ENCODE peak calls at places on chromosomes 11 and 22, in nine cellular contexts. V is stimulated activated CD4-positive, alpha-beta T cell treated with anti-CD3 and anti-CD28 coated beads, Interleukin-1b, Interleukin-23, amount 100 ng/mL, for 1 hour; X is vagina; R is lower lobe of right lung; F is foreskin fibroblast; W is NAMALWA; M is islet precursor cell; K is heart right ventricle; P is substantia nigra. T is an unnamed sample.

GRCh38 chr22:23856721-23857605 is 712 bp upstream of the SLC2A11 start:
- DNase-seq in V (no peak), X (no peak), R (no peak), F (peak; percentile 70), W (peak; percentile 48), M (peak; percentile 87), K (peak; percentile 44), P (no peak), T (no peak)

GRCh38 chr11:72702096-72702495 is 27.9 kb upstream of the PDE2A start:
- DNase-seq in V (no peak), X (no peak), R (no peak), F (no peak), W (no peak), M (no peak), K (no peak), P (no peak), T (no peak)

GRCh38 chr11:125315088-125315740 is 150.7 kb downstream of the PKNOX2 start:
- DNase-seq in V (no peak), X (no peak), R (no peak), F (no peak), W (no peak), M (peak; percentile 47), K (peak; percentile 64), P (no peak), T (no peak)

GRCh38 chr22:47210112-47210657 is 447.7 kb downstream of the TBC1D22A start:
- DNase-seq in V (no peak), X (no peak), R (no peak), F (no peak), W (no peak), M (no peak), K (no peak), P (no peak), T (no peak)

GRCh38 chr11:36372101-36372767 is 76.1 kb downstream of the PRR5L start:
- DNase-seq in V (no peak), X (no peak), R (no peak), F (peak; percentile 56), W (no peak), M (no peak), K (no peak), P (no peak), T (no peak)

GRCh38 chr22:50112151-50113118 is 22.6 kb downstream of the MOV10L1 start:
- DNase-seq in V (no peak), X (no peak), R (no peak), F (peak; percentile 76), W (no peak), M (peak; percentile 83), K (peak; percentile 49), P (no peak), T (no peak)

GRCh38 chr11:34676227-34676626 is 55.3 kb downstream of the EHF start:
- DNase-seq in V (no peak), X (no peak), R (no peak), F (no peak), W (no peak), M (no peak), K (no peak), P (no peak), T (no peak)

GRCh38 chr11:61279934-61280656 is 15.0 kb downstream of the VWCE start:
- DNase-seq in V (no peak), X (no peak), R (no peak), F (peak; percentile 33), W (peak; percentile 16), M (no peak), K (no peak), P (no peak), T (no peak)

GRCh38 chr22:49614966-49615965 is 212.4 kb downstream of the BRD1 start:
- DNase-seq in V (no peak), X (no peak), R (peak; percentile 38), F (no peak), W (no peak), M (peak; percentile 50), K (no peak), P (no peak), T (no peak)

GRCh38 chr11:116637766-116638165 is 135.0 kb downstream of the BUD13 start:
- DNase-seq in V (no peak), X (peak; percentile 27), R (no peak), F (no peak), W (no peak), M (peak; percentile 44), K (no peak), P (no peak), T (no peak)

GRCh38 chr11:6705905-6706535 is 22.9 kb upstream of the MRPL17 start:
- DNase-seq in V (no peak), X (no peak), R (no peak), F (peak; percentile 82), W (peak; percentile 73), M (no peak), K (peak; percentile 56), P (no peak), T (no peak)

GRCh38 chr11:128297111-128297651 is 290.2 kb downstream of the ETS1 start:
- DNase-seq in V (no peak), X (no peak), R (no peak), F (no peak), W (no peak), M (no peak), K (no peak), P (no peak), T (no peak)

GRCh38 chr22:17942721-17943120 is 81.6 kb downstream of the MICAL3 start:
- DNase-seq in V (no peak), X (no peak), R (no peak), F (no peak), W (no peak), M (peak; percentile 73), K (no peak), P (no peak), T (no peak)

GRCh38 chr22:48244388-48245118 is 1482.1 kb downstream of the TBC1D22A start:
- DNase-seq in V (no peak), X (no peak), R (no peak), F (no peak), W (no peak), M (peak; percentile 38), K (no peak), P (no peak), T (no peak)

GRCh38 chr11:109808569-109808968 is 284.6 kb upstream of the ZC3H12C start:
- DNase-seq in V (no peak), X (no peak), R (no peak), F (peak; percentile 39), W (no peak), M (no peak), K (no peak), P (no peak), T (no peak)

GRCh38 chr11:21625982-21626381 is 566.9 kb upstream of the ANO5 start:
- DNase-seq in V (no peak), X (no peak), R (no peak), F (no peak), W (peak; percentile 3), M (no peak), K (peak; percentile 13), P (no peak), T (no peak)

GRCh38 chr11:115501504-115501894 is 2.7 kb downstream of the CADM1 start:
- DNase-seq in V (no peak), X (no peak), R (no peak), F (no peak), W (no peak), M (no peak), K (no peak), P (peak; percentile 38), T (no peak)

GRCh38 chr11:116109228-116109627 is 605.0 kb upstream of the CADM1 start:
- DNase-seq in V (no peak), X (no peak), R (no peak), F (no peak), W (no peak), M (peak; percentile 78), K (no peak), P (no peak), T (no peak)